ENCODE peak calls at places on chromosome 22, in eight cellular contexts. S is HCEC 1CT, H is Calu3, V is mammary epithelial cell, L is hypothalamus, M is NCI-H1092, O is activated gamma-delta T cell treated with Interleukin-2 at 50 U/mL for 16 hours, W is neural crest cell. I is an unnamed sample.

GRCh38 chr22:25827415-25827814 is 85.4 kb downstream of the MYO18B start:
- DNase-seq in S (no peak), H (no peak), V (no peak), L (peak), M (no peak), O (no peak), W (no peak), I (no peak)

GRCh38 chr22:43561421-43562178 is 149.8 kb downstream of the MPPED1 start:
- DNase-seq in S (no peak), H (no peak), V (no peak), L (no peak), M (no peak), O (no peak), W (no peak), I (no peak)

GRCh38 chr22:20021196-20022181 is 579 bp downstream of the TANGO2 start:
- DNase-seq in S (no peak), H (peak), V (no peak), L (peak), M (no peak), O (no peak), W (no peak), I (peak)

GRCh38 chr22:34972498-34972897 is 93.5 kb upstream of the ISX start:
- DNase-seq in S (no peak), H (no peak), V (no peak), L (no peak), M (no peak), O (no peak), W (no peak), I (no peak)

GRCh38 chr22:20430641-20431519 is 6.7 kb downstream of the SCARF2 start:
- DNase-seq in S (no peak), H (peak), V (peak), L (no peak), M (peak), O (peak), W (peak), I (no peak)

GRCh38 chr22:39705386-39705785 is 134.8 kb downstream of the CACNA1I start:
- DNase-seq in S (no peak), H (no peak), V (no peak), L (no peak), M (no peak), O (no peak), W (no peak), I (no peak)

GRCh38 chr22:27377501-27377900 is 424.1 kb downstream of the MN1 start:
- DNase-seq in S (no peak), H (no peak), V (no peak), L (no peak), M (no peak), O (no peak), W (no peak), I (no peak)

GRCh38 chr22:22460060-22460459 is 48.5 kb downstream of the ZNF280B start:
- DNase-seq in S (no peak), H (no peak), V (no peak), L (no peak), M (no peak), O (no peak), W (no peak), I (no peak)

GRCh38 chr22:18023509-18024275 is 669 bp downstream of the MICAL3 start:
- DNase-seq in S (peak), H (peak), V (peak), L (peak), M (peak), O (no peak), W (peak), I (peak)

GRCh38 chr22:20428496-20429253 is 8.9 kb downstream of the SCARF2 start:
- DNase-seq in S (no peak), H (no peak), V (no peak), L (no peak), M (no peak), O (no peak), W (no peak), I (no peak)

GRCh38 chr22:33002035-33002434 is 56.1 kb downstream of the SYN3 start:
- DNase-seq in S (no peak), H (no peak), V (peak), L (no peak), M (no peak), O (no peak), W (no peak), I (no peak)

GRCh38 chr22:31488988-31489617 is 539 bp downstream of the EIF4ENIF1 start:
- DNase-seq in S (peak), H (peak), V (peak), L (peak), M (peak), O (peak), W (peak), I (peak)

GRCh38 chr22:34105461-34106062 is 185.3 kb upstream of the LARGE1 start:
- DNase-seq in S (no peak), H (peak), V (peak), L (peak), M (peak), O (no peak), W (peak), I (peak)

GRCh38 chr22:35342390-35342789 is 38.5 kb upstream of the HMOX1 start:
- DNase-seq in S (no peak), H (no peak), V (no peak), L (no peak), M (no peak), O (no peak), W (no peak), I (no peak)

GRCh38 chr22:30143265-30143664 is 63.0 kb downstream of the HORMAD2 start:
- DNase-seq in S (no peak), H (no peak), V (no peak), L (no peak), M (no peak), O (no peak), W (no peak), I (no peak)

GRCh38 chr22:41917906-41918791 is 3.3 kb upstream of the SHISA8 start:
- DNase-seq in S (peak), H (peak), V (peak), L (peak), M (peak), O (no peak), W (no peak), I (peak)

GRCh38 chr22:39493759-39494158 is 8.3 kb upstream of the MIEF1 start:
- DNase-seq in S (peak), H (no peak), V (peak), L (no peak), M (no peak), O (no peak), W (no peak), I (no peak)

GRCh38 chr22:18068381-18068988 is 9.3 kb upstream of the PEX26 start:
- DNase-seq in S (peak), H (no peak), V (no peak), L (no peak), M (no peak), O (no peak), W (no peak), I (no peak)

GRCh38 chr22:48673806-48674500 is 1153.7 kb downstream of the BRD1 start:
- DNase-seq in S (no peak), H (no peak), V (no peak), L (no peak), M (no peak), O (no peak), W (no peak), I (no peak)

GRCh38 chr22:43891360-43892182 is at the start of gene PNPLA5:
- DNase-seq in S (no peak), H (no peak), V (no peak), L (no peak), M (no peak), O (no peak), W (no peak), I (no peak)

GRCh38 chr22:35834080-35834479 is 116.4 kb downstream of the APOL5 start:
- DNase-seq in S (no peak), H (no peak), V (no peak), L (no peak), M (no peak), O (no peak), W (no peak), I (no peak)

GRCh38 chr22:50183141-50183971 is 2.4 kb upstream of the TRABD start:
- DNase-seq in S (no peak), H (no peak), V (no peak), L (no peak), M (no peak), O (no peak), W (no peak), I (no peak)

GRCh38 chr22:19004471-19004870 is 68.4 kb upstream of the PRODH start:
- DNase-seq in S (no peak), H (no peak), V (no peak), L (no peak), M (no peak), O (no peak), W (no peak), I (no peak)

GRCh38 chr22:49767355-49768062 is 60.2 kb downstream of the BRD1 start:
- DNase-seq in S (peak), H (peak), V (peak), L (no peak), M (no peak), O (no peak), W (no peak), I (peak)

GRCh38 chr22:37409557-37409956 is 17.7 kb downstream of the ELFN2 start:
- DNase-seq in S (no peak), H (no peak), V (no peak), L (no peak), M (no peak), O (no peak), W (no peak), I (no peak)

GRCh38 chr22:39207141-39208012 is 37.4 kb downstream of the PDGFB start:
- DNase-seq in S (peak), H (peak), V (peak), L (no peak), M (no peak), O (no peak), W (no peak), I (no peak)

GRCh38 chr22:22110548-22111266 is 128.1 kb upstream of the TOP3B start:
- DNase-seq in S (peak), H (peak), V (peak), L (peak), M (peak), O (peak), W (peak), I (peak)

I was measured in Caki2.